ENCODE peak calls at places on chromosomes 5 and 9, in four cellular contexts. B, T, R and F are unnamed samples.
A peak's percentile ranks its signal among the peaks of the same experiment; 100 is the strongest.

GRCh38 chr5:173486826-173487225 is 129.6 kb downstream of the BOD1 start:
- DNase-seq in T (no peak), R (no peak), B (peak; percentile 11), F (no peak)

GRCh38 chr9:130361873-130362362 is 82.8 kb upstream of the ASS1 start:
- DNase-seq in B (no peak), T (no peak), R (no peak), F (no peak)

GRCh38 chr9:111891910-111892499 is 4.6 kb upstream of the UGCG start:
- DNase-seq in T (no peak), B (no peak), R (no peak), F (peak; percentile 13)

GRCh38 chr5:149143470-149143869 is 2.2 kb downstream of the ABLIM3 start:
- DNase-seq in B (no peak), R (no peak), T (no peak), F (no peak)

GRCh38 chr5:163760498-163760897 is 255.1 kb downstream of the MAT2B start:
- DNase-seq in B (no peak), R (no peak), T (no peak), F (no peak)

GRCh38 chr5:40165789-40166728 is 513.7 kb upstream of the PTGER4 start:
- DNase-seq in B (peak; percentile 43), T (no peak), R (no peak), F (no peak)

GRCh38 chr5:33969572-33970452 is 14.7 kb downstream of the SLC45A2 start:
- DNase-seq in T (no peak), R (no peak), B (no peak), F (peak; percentile 44)

GRCh38 chr9:97990259-97990658 is 7.1 kb downstream of the ANP32B start:
- DNase-seq in T (no peak), R (no peak), B (no peak), F (no peak)

GRCh38 chr5:14447958-14448881 is 133.4 kb upstream of the OTULINL start:
- DNase-seq in T (no peak), R (no peak), B (no peak), F (no peak)

GRCh38 chr5:138953370-138954256 is 78.5 kb upstream of the LRRTM2 start:
- DNase-seq in T (no peak), R (peak; percentile 13), B (no peak), F (peak; percentile 53)

GRCh38 chr5:36575367-36575781 is 31.0 kb upstream of the SLC1A3 start:
- DNase-seq in B (no peak), T (no peak), R (no peak), F (no peak)

GRCh38 chr5:36832274-36832673 is 44.3 kb upstream of the NIPBL start:
- DNase-seq in B (no peak), R (no peak), T (no peak), F (no peak)

GRCh38 chr5:167721926-167722440 is 569.5 kb upstream of the WWC1 start:
- DNase-seq in T (no peak), B (no peak), R (no peak), F (no peak)

GRCh38 chr9:134234687-134235359 is 70.5 kb upstream of the RNU6ATAC start:
- DNase-seq in B (no peak), R (no peak), T (no peak), F (no peak)

GRCh38 chr5:12177225-12177624 is 273.0 kb upstream of the CTNND2 start:
- DNase-seq in T (no peak), B (no peak), R (no peak), F (no peak)

GRCh38 chr9:113844466-113844865 is 31.6 kb upstream of the ZNF618 start:
- DNase-seq in T (no peak), R (no peak), B (no peak), F (no peak)

GRCh38 chr5:168315991-168316578 is 24.6 kb downstream of the WWC1 start:
- DNase-seq in R (no peak), B (no peak), T (no peak), F (no peak)

GRCh38 chr9:121773286-121773953 is 122.0 kb downstream of the DAB2IP start:
- DNase-seq in B (no peak), T (no peak), R (no peak), F (no peak)

GRCh38 chr9:126773004-126773607 is 31.7 kb upstream of the ZBTB43 start:
- DNase-seq in B (no peak), R (no peak), T (no peak), F (no peak)